ENCODE peak calls at places on chromosomes 13 and 19, in four cellular contexts. K is HCT116, P is stomach, S is psoas muscle. Z is an unnamed sample. For H3K9me3, the result is how much of the 10 kb centered on the place peaks cover.

GRCh38 chr19:7544626-7545025 is 9.1 kb downstream of the PNPLA6 start:
- DNase-seq in P (no peak), K (no peak), S (no peak), Z (peak)

GRCh38 chr19:15251010-15251748 is 18.9 kb upstream of the EPHX3 start:
- DNase-seq in P (no peak), S (peak), K (no peak), Z (no peak)

GRCh38 chr19:58279042-58279924 is 528 bp downstream of the ZNF8 start:
- DNase-seq in P (peak), K (no peak), S (peak), Z (peak)

GRCh38 chr19:49875801-49876421 is 1.2 kb downstream of the AKT1S1 start:
- DNase-seq in P (no peak), K (no peak), S (peak), Z (peak)

GRCh38 chr19:10805075-10805757 is 30.8 kb downstream of the TMED1 start:
- DNase-seq in P (peak), S (no peak), K (no peak), Z (no peak)

GRCh38 chr19:46081928-46082727 is 41.3 kb upstream of the IGFL4 start:
- DNase-seq in P (no peak), S (no peak), K (peak), Z (no peak)

GRCh38 chr13:73140804-73141203 is 82.0 kb downstream of the KLF5 start:
- DNase-seq in P (peak), S (no peak), K (no peak), Z (no peak)

GRCh38 chr19:41436664-41436951 is 3.1 kb downstream of the DMAC2 start:
- DNase-seq in P (no peak), K (no peak), S (no peak), Z (no peak)

GRCh38 chr13:23579072-23579885 is 9.1 kb downstream of the TNFRSF19 start:
- DNase-seq in S (peak), K (peak), P (peak), Z (peak)

GRCh38 chr13:75929074-75929473 is 292.9 kb downstream of the LMO7 start:
- DNase-seq in S (no peak), P (no peak), K (no peak), Z (no peak)

GRCh38 chr13:24107955-24108614 is 52.4 kb upstream of the SPATA13 start:
- DNase-seq in P (no peak), S (no peak), K (no peak), Z (peak)

GRCh38 chr19:9865732-9866627 is 30.9 kb downstream of the PIN1 start:
- DNase-seq in K (no peak), P (no peak), S (no peak), Z (no peak)

GRCh38 chr13:33123066-33123940 is 107.1 kb downstream of the KL start:
- DNase-seq in S (no peak), K (no peak), P (no peak), Z (no peak)

GRCh38 chr13:101425623-101426022 is 9.3 kb upstream of the NALCN start:
- DNase-seq in S (no peak), P (no peak), K (no peak), Z (no peak)

GRCh38 chr13:40966298-40966697 is 52.8 kb downstream of the ELF1 start:
- DNase-seq in S (no peak), P (no peak), K (no peak), Z (no peak)

GRCh38 chr13:90027409-90027808 is 1320.1 kb upstream of the MIR17HG start:
- DNase-seq in S (no peak), P (no peak), K (no peak), Z (no peak)

GRCh38 chr13:72953391-72953960 is 105.3 kb upstream of the KLF5 start:
- DNase-seq in K (no peak), S (no peak), P (peak), Z (peak)

DNA sequence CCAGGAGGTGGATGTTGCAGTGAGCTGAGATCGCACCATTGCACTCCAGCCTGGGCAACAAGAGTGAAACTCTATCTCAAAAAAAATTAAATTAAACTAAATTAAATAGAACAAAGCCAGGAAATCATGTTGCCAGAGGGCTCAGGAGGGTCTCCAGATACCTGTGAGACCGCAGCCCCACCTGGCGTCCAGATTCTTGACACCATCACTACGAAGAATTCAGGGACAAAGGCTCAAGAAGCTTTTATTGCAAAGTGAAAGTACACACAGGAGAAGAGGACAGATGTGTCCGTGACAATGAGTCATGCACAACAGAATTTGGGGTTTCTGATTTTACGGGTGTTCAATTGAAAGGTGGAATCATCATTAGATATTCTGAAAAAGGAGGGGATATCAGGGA is 76.6 kb downstream of the STOML3 start:
- DNase-seq in P (no peak), S (no peak), K (no peak), Z (no peak)
- H3K9me3 ChIP-seq in P (under half), S (under half), K (under half), Z (under half)

GRCh38 chr13:111341886-111342285 is 21.4 kb downstream of the TEX29 start:
- DNase-seq in K (no peak), S (no peak), P (no peak), Z (no peak)
- H3K9me3 ChIP-seq in K (under half), S (under half), P (under half), Z (under half)

GRCh38 chr13:49214917-49215376 is 5.2 kb upstream of the MLNR start:
- DNase-seq in S (peak), P (peak), K (peak), Z (peak)
- H3K9me3 ChIP-seq in S (under half), P (under half), K (under half), Z (under half)

GRCh38 chr13:67769987-67770341 is 539.8 kb upstream of the PCDH9 start:
- DNase-seq in P (no peak), K (no peak), S (no peak), Z (no peak)

GRCh38 chr13:67763316-67763715 is 533.2 kb upstream of the PCDH9 start:
- DNase-seq in S (no peak), P (no peak), K (no peak), Z (no peak)

GRCh38 chr13:67769063-67769986 is 539.2 kb upstream of the PCDH9 start:
- DNase-seq in S (no peak), P (no peak), K (no peak), Z (peak)

DNA sequence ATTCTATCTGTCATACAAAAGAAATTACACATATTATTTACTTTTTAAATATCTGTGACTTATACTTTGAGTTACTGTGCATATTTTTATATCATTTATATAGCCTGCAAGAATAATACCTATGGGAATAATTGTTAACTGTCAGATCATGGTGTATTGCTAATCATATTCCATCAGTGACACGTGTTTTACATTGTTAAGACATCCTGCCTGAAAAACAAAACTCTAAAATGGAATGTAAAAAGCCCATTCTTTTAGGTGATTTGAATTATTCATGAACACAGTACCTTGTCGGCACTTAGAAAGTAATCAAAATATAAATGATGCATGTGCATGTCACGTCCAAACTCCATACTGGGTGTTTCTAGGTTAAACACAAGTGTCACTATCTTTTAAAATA is 533.8 kb upstream of the PCDH9 start:
- DNase-seq in S (no peak), P (no peak), K (no peak), Z (no peak)
- H3K9me3 ChIP-seq in S (under half), P (under half), K (under half), Z (under half)

GRCh38 chr19:36652958-36653357 is 13.7 kb downstream of the ZNF461 start:
- DNase-seq in K (no peak), P (no peak), S (no peak), Z (no peak)
- H3K9me3 ChIP-seq in K (under half), P (half or more), S (half or more), Z (half or more)

GRCh38 chr19:47518139-47518538 is 3.3 kb upstream of the NAPA start:
- DNase-seq in S (no peak), K (no peak), P (no peak), Z (no peak)

GRCh38 chr19:47512183-47512947 is 2.5 kb downstream of the NAPA start:
- DNase-seq in S (no peak), K (no peak), P (peak), Z (no peak)

GRCh38 chr19:47512948-47513319 is 1.9 kb downstream of the NAPA start:
- DNase-seq in S (no peak), K (no peak), P (no peak), Z (no peak)

GRCh38 chr19:47514151-47514868 is 553 bp downstream of the NAPA start:
- DNase-seq in K (no peak), S (no peak), P (peak), Z (no peak)

DNA sequence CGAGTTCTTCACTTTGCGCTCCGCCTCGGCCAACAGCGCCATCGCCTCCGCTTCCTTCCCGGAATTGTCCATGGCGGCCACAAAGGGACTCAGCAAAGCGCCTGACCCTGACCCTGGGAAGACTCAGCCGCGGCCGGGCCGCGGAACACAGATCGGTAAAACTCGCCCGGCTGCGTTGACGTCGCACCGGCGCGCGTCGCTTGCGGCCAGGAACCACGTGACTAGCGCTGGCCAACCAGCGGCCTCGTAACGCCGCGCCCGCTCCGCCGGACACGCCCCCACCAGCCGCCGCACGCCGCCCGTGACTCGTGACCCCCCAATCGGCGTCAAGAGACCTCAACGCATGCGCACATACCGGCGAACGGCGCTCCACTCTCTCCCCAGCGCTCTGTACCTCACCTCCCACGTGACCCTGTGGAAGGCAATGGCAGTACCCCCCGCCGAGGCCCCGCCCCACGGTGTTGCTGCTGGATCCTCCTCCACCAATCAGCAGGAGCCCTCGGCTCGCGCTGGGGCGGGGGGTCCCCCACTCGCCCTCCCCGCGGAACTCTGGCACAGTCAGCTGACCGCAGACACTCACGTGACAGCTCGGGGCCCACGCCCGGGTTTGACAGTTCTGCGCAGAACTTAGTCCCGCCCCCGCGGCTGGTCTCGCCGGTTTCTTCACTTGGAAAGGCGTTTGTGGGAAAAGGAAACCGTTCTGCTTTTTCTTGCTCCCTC is at the start of gene NAPA:
- DNase-seq in P (peak), S (peak), K (peak), Z (peak)
- H3K9me3 ChIP-seq in P (under half), S (under half), K (under half), Z (under half)

DNA sequence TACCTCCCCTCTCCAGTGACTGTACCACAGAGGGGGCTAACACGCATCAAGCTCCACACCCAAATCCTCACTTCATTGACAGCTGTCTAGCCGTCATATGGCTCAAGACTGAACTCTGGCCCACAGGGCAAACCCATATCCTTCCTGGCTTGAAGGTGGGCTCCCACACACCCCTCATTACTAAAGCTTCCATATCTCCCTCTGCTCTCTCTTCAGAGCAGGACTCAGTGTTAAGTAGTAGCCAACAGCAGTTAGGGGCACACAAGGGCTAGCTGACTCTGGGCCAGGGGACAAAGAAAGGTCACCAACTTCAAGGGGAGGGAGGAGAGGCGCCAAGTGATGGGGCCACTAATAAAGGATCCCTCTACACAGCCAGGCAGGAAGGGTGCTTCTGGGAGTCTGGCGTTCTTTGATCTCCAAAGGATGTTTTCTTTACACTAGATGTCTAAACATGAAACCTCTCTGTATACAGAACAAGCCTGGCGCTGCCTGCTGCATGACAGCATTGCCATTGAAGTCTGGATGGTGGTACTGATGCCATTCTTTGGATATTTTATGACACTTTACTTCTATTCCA is 8.1 kb downstream of the PEG3 start:
- DNase-seq in S (no peak), K (no peak), P (no peak), Z (no peak)
- H3K9me3 ChIP-seq in S (under half), K (under half), P (under half), Z (under half)

Z was measured in upper lobe of right lung.